ENCODE peak calls at places on chromosomes 13 and 19, in six cellular contexts. Y is HCT116; X is effector memory CD4-positive, alpha-beta T cell; L is SJSA1; K is CD8-positive, alpha-beta T cell; C is endothelial cell of umbilical vein. M is an unnamed sample.

GRCh38 chr19:55041627-55042343 is 3.7 kb upstream of the GP6 start:
- DNase-seq in Y (no peak), X (no peak), L (no peak), K (no peak), C (peak), M (no peak)

GRCh38 chr19:54454781-54455675 is 6.0 kb downstream of the LENG8 start:
- DNase-seq in Y (no peak), X (no peak), L (no peak), K (no peak), C (no peak), M (no peak)

GRCh38 chr19:16608290-16608704 is 19.7 kb downstream of the MED26 start:
- DNase-seq in Y (no peak), X (no peak), L (no peak), K (no peak), C (peak), M (no peak)

GRCh38 chr13:64540468-64540867 is 2689.7 kb downstream of the PCDH9 start:
- DNase-seq in Y (no peak), X (no peak), L (no peak), K (no peak), C (no peak), M (no peak)

GRCh38 chr13:44649834-44650233 is 73.7 kb upstream of the TSC22D1 start:
- DNase-seq in Y (no peak), X (no peak), L (no peak), K (no peak), C (no peak), M (no peak)

GRCh38 chr19:17687141-17687856 is 855 bp downstream of the UNC13A start:
- DNase-seq in Y (no peak), X (no peak), L (no peak), K (no peak), C (no peak), M (no peak)

GRCh38 chr13:113862766-113863510 is 938 bp downstream of the GAS6 start:
- DNase-seq in Y (no peak), X (no peak), L (no peak), K (no peak), C (peak), M (no peak)

GRCh38 chr19:4559569-4559968 is at the start of gene SEMA6B:
- DNase-seq in Y (no peak), X (no peak), L (no peak), K (no peak), C (peak), M (peak)

GRCh38 chr13:46595136-46595917 is 42.4 kb downstream of the LRCH1 start:
- DNase-seq in Y (no peak), X (no peak), L (no peak), K (no peak), C (peak), M (no peak)

GRCh38 chr19:29771708-29772415 is 39.9 kb upstream of the CCNE1 start:
- DNase-seq in Y (peak), X (no peak), L (no peak), K (no peak), C (peak), M (no peak)

GRCh38 chr13:31310356-31310755 is 110.6 kb downstream of the B3GLCT start:
- DNase-seq in Y (no peak), X (no peak), L (no peak), K (no peak), C (no peak), M (no peak)

GRCh38 chr19:5024282-5024681 is 55.4 kb downstream of the KDM4B start:
- DNase-seq in Y (no peak), X (no peak), L (no peak), K (no peak), C (no peak), M (no peak)

GRCh38 chr13:55999709-56000108 is 1141.0 kb upstream of the PRR20A start:
- DNase-seq in Y (no peak), X (no peak), L (no peak), K (no peak), C (no peak), M (no peak)

GRCh38 chr13:113178070-113178895 is 19.8 kb downstream of the PROZ start:
- DNase-seq in Y (no peak), X (no peak), L (peak), K (no peak), C (peak), M (no peak)

GRCh38 chr13:47592256-47592655 is 408.8 kb downstream of the SUCLA2 start:
- DNase-seq in Y (no peak), X (no peak), L (no peak), K (no peak), C (no peak), M (no peak)

GRCh38 chr19:16296713-16297112 is 27.9 kb upstream of the KLF2 start:
- DNase-seq in Y (peak), X (no peak), L (peak), K (no peak), C (no peak), M (no peak)

GRCh38 chr19:4951671-4952070 is 17.2 kb upstream of the KDM4B start:
- DNase-seq in Y (no peak), X (no peak), L (no peak), K (no peak), C (no peak), M (no peak)

GRCh38 chr13:102907016-102907756 is 61.4 kb downstream of the ERCC5 start:
- DNase-seq in Y (no peak), X (no peak), L (no peak), K (no peak), C (no peak), M (no peak)

GRCh38 chr13:27353653-27354052 is 70.8 kb upstream of the GTF3A start:
- DNase-seq in Y (no peak), X (no peak), L (no peak), K (no peak), C (no peak), M (no peak)

GRCh38 chr19:55973982-55974381 is 12.6 kb upstream of the NLRP5 start:
- DNase-seq in Y (no peak), X (no peak), L (no peak), K (no peak), C (no peak), M (no peak)

GRCh38 chr19:32407004-32407992 is 1.7 kb downstream of the DPY19L3 start:
- DNase-seq in Y (no peak), X (no peak), L (no peak), K (no peak), C (no peak), M (no peak)

GRCh38 chr13:58960909-58961308 is 1202.8 kb downstream of the DIAPH3 start:
- DNase-seq in Y (no peak), X (no peak), L (no peak), K (no peak), C (peak), M (no peak)

GRCh38 chr19:31483226-31483857 is 134.1 kb upstream of the TSHZ3 start:
- DNase-seq in Y (no peak), X (no peak), L (no peak), K (no peak), C (no peak), M (no peak)

GRCh38 chr13:38166121-38166520 is 183.5 kb upstream of the UFM1 start:
- DNase-seq in Y (no peak), X (no peak), L (no peak), K (no peak), C (no peak), M (no peak)

GRCh38 chr13:114151031-114151430 is 18.6 kb upstream of the RASA3 start:
- DNase-seq in Y (no peak), X (no peak), L (no peak), K (no peak), C (no peak), M (peak)

GRCh38 chr19:40609561-40610395 is 8.6 kb downstream of the LTBP4 start:
- DNase-seq in Y (peak), X (peak), L (peak), K (peak), C (peak), M (peak)

GRCh38 chr13:100124265-100124664 is 35.4 kb downstream of the PCCA start:
- DNase-seq in Y (no peak), X (no peak), L (no peak), K (no peak), C (no peak), M (no peak)

GRCh38 chr13:104592127-104592526 is 1525.9 kb upstream of the SLC10A2 start:
- DNase-seq in Y (peak), X (no peak), L (no peak), K (no peak), C (peak), M (no peak)

GRCh38 chr19:51031880-51032225 is 2.9 kb downstream of the KLK12 start:
- DNase-seq in Y (no peak), X (no peak), L (no peak), K (no peak), C (no peak), M (no peak)

GRCh38 chr19:33434886-33435705 is 61.6 kb downstream of the CEBPG start:
- DNase-seq in Y (no peak), X (no peak), L (no peak), K (no peak), C (no peak), M (no peak)

GRCh38 chr13:95541308-95541707 is 11.2 kb upstream of the CLDN10 start:
- DNase-seq in Y (no peak), X (no peak), L (no peak), K (no peak), C (peak), M (no peak)
- H3K27ac ChIP-seq in Y (no peak), X (no peak), L (no peak), K (no peak), C (no peak), M (no peak)

GRCh38 chr13:21000647-21001046 is 60.7 kb downstream of the LATS2 start:
- DNase-seq in Y (no peak), X (no peak), L (no peak), K (no peak), C (no peak), M (no peak)
- H3K27ac ChIP-seq in Y (no peak), X (no peak), L (no peak), K (no peak), C (no peak), M (no peak)

GRCh38 chr19:11261431-11261901 is 858 bp downstream of the DOCK6 start:
- DNase-seq in Y (no peak), X (no peak), L (no peak), K (no peak), C (no peak), M (no peak)
- H3K27ac ChIP-seq in Y (peak), X (no peak), L (no peak), K (no peak), C (peak), M (peak)

GRCh38 chr13:72960114-72960513 is 98.7 kb upstream of the KLF5 start:
- DNase-seq in Y (no peak), X (no peak), L (no peak), K (no peak), C (no peak), M (no peak)
- H3K27ac ChIP-seq in Y (no peak), X (no peak), L (no peak), K (no peak), C (peak), M (no peak)

GRCh38 chr19:35741216-35741541 is 1.1 kb downstream of the IGFLR1 start:
- DNase-seq in Y (no peak), X (no peak), L (no peak), K (no peak), C (no peak), M (no peak)

GRCh38 chr19:35739275-35740107 is 2.8 kb downstream of the IGFLR1 start:
- DNase-seq in Y (no peak), X (no peak), L (no peak), K (no peak), C (no peak), M (no peak)

GRCh38 chr19:35740108-35740422 is 2.2 kb downstream of the IGFLR1 start:
- DNase-seq in Y (no peak), X (no peak), L (no peak), K (peak), C (no peak), M (no peak)

GRCh38 chr19:35742121-35742724 is at the start of gene IGFLR1:
- DNase-seq in Y (no peak), X (peak), L (no peak), K (peak), C (no peak), M (no peak)

DNA sequence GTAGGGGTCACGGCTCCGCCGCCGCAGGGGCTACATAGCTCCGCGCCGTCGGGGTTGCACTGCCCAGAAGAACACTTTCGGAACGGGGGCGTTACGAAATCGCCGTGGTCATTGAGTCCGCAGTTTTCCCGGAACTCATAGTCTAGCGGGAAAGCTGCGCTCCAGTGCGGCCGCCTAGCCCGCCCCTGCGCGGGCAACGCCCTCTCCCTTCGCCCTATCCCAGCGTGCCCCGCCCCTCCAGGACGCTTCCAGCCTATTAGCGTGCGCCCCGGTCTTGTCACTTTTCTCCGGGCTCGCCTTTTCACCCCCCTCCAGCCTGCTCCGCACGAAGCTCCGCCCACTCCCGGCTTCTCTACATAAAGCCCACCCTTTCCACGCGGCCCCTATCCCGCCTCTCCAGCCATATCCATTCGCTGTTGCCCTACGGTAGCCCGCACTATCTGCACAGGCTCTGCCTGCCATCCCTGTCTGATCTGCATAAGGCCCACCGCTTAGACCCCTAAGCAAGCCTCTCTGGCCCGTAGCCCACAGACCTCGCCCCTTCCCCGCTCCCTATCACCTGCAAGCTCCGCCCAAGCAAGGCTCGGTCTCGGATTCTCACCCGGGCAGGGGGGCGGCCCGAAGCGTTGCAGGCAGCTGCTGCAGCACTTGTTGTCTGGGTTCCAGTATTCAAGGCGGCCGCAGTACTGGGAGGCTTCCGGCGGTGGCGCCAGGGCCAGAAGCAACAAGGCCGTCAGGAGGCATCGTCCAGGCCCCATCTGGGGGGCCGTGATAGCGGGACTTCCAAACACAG is 1.6 kb downstream of the IGFLR1 start:
- DNase-seq in Y (peak), X (peak), L (peak), K (peak), C (peak), M (peak)
- H3K27ac ChIP-seq in Y (peak), X (peak), L (no peak), K (peak), C (peak), M (peak)

DNA sequence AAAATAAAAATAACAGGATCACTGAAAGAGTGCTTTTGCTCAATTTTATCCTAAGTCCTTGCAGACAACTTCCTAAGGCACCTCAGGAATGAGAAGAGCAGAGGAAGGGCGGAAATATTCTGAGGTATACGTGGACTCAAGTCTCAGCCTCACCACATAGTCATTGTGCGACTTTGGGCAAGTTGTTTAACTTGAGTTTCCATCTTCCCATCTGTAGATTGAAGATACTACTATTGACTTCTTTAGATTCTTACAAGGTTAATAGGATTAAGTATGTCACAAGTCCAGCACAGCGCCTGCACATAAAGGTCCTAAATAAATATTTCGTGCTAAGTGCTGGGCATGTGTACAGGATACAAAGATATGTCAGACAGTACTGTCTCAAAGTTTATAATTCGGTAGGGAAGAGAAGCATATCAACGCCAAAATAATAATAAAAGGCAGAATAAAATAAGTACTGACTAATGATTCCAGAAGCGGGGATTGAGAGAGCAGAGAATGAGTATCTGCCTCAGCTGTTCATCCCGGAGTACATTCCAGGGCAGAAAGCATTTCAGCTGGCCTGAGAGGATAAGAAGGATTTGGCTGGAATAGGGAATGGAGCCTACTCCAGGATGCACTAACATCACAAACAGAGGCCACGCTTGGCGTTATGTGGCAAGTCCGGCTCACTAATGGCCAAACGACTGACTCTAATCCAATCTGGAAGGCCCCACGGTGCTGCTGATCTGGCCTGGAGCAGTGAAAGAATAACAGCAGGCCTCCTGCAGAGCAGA is 139.7 kb downstream of the FLT1 start:
- DNase-seq in Y (no peak), X (no peak), L (no peak), K (no peak), C (no peak), M (no peak)
- H3K27ac ChIP-seq in Y (no peak), X (no peak), L (no peak), K (no peak), C (peak), M (no peak)

GRCh38 chr19:2223959-2224358 is 12.2 kb downstream of the PLEKHJ1 start:
- DNase-seq in Y (no peak), X (no peak), L (no peak), K (peak), C (no peak), M (no peak)
- H3K27ac ChIP-seq in Y (no peak), X (no peak), L (no peak), K (no peak), C (no peak), M (no peak)

GRCh38 chr13:111586291-111586690 is 265.8 kb downstream of the TEX29 start:
- DNase-seq in Y (no peak), X (no peak), L (no peak), K (no peak), C (no peak), M (no peak)
- H3K27ac ChIP-seq in Y (no peak), X (no peak), L (no peak), K (no peak), C (no peak), M (no peak)

M was measured in substantia nigra.